ENCODE peak calls at places on chromosomes 7 and 10, in seven cellular contexts. J, P, Y, C, S, Q and V are unnamed samples.

GRCh38 chr10:4656576-4657194 is 169.3 kb upstream of the AKR1E2 start:
- DNase-seq in C (peak), P (peak), J (peak), S (no peak), Q (peak), Y (no peak), V (peak)

GRCh38 chr10:89047397-89047796 is 56.8 kb downstream of the FAS start:
- DNase-seq in S (no peak), C (no peak), Y (no peak), J (no peak), Q (no peak), P (no peak), V (no peak)

GRCh38 chr7:91826377-91826776 is 54.1 kb downstream of the MTERF1 start:
- DNase-seq in Q (peak), S (no peak), C (no peak), Y (no peak), P (no peak), J (no peak), V (no peak)

GRCh38 chr10:84659497-84660276 is 331.3 kb downstream of the CCSER2 start:
- DNase-seq in Y (no peak), C (no peak), Q (no peak), S (no peak), J (no peak), P (no peak), V (no peak)

GRCh38 chr7:118300177-118300576 is 75.7 kb downstream of the ANKRD7 start:
- DNase-seq in P (no peak), Q (no peak), Y (no peak), S (no peak), C (no peak), J (no peak), V (no peak)

GRCh38 chr7:12436126-12436525 is 32.5 kb upstream of the VWDE start:
- DNase-seq in P (no peak), J (no peak), Y (no peak), Q (no peak), S (no peak), C (no peak), V (no peak)

GRCh38 chr7:33701189-33701740 is 204.1 kb upstream of the BMPER start:
- DNase-seq in S (no peak), C (no peak), Y (no peak), Q (no peak), P (no peak), J (no peak), V (no peak)

GRCh38 chr7:121557034-121557892 is 161.2 kb upstream of the FAM3C start:
- DNase-seq in C (no peak), Y (no peak), J (no peak), Q (no peak), P (no peak), S (no peak), V (no peak)

GRCh38 chr7:135169141-135169935 is 1.2 kb downstream of the CYREN start:
- DNase-seq in S (no peak), C (peak), J (peak), Q (peak), Y (peak), P (peak), V (no peak)

GRCh38 chr10:53003094-53003493 is 230.5 kb upstream of the MBL2 start:
- DNase-seq in J (no peak), Y (no peak), P (no peak), C (no peak), S (no peak), Q (no peak), V (no peak)

GRCh38 chr10:21526952-21527633 is 1.6 kb upstream of the SKIDA1 start:
- DNase-seq in Q (no peak), J (peak), Y (no peak), C (peak), S (no peak), P (peak), V (peak)

GRCh38 chr10:98208925-98209324 is 59.1 kb downstream of the LOXL4 start:
- DNase-seq in J (no peak), C (no peak), P (no peak), Y (no peak), S (no peak), Q (no peak), V (no peak)

GRCh38 chr10:64271983-64272382 is 750.8 kb downstream of the REEP3 start:
- DNase-seq in J (peak), Y (no peak), S (no peak), P (no peak), C (no peak), Q (no peak), V (no peak)

GRCh38 chr7:123533929-123534382 is 439 bp downstream of the IQUB start:
- DNase-seq in P (no peak), C (no peak), J (no peak), Q (no peak), S (no peak), Y (no peak), V (no peak)
- TF ChIP-seq JUND in P (no peak), C (no peak), J (no peak), Q (no peak), S (no peak), Y (no peak), V (no peak)

GRCh38 chr7:81604075-81604807 is 165.6 kb downstream of the HGF start:
- DNase-seq in S (no peak), J (no peak), Q (no peak), P (peak), C (no peak), Y (no peak), V (no peak)
- TF ChIP-seq JUND in S (no peak), J (no peak), Q (no peak), P (no peak), C (no peak), Y (no peak), V (no peak)

GRCh38 chr10:130751106-130751840 is 560.2 kb downstream of the TCERG1L start:
- DNase-seq in S (no peak), J (no peak), P (no peak), Y (no peak), C (no peak), Q (no peak), V (no peak)

GRCh38 chr10:130751851-130752250 is 559.7 kb downstream of the TCERG1L start:
- DNase-seq in Q (no peak), S (no peak), J (no peak), C (no peak), P (no peak), Y (no peak), V (no peak)

GRCh38 chr10:130750441-130750840 is 561.1 kb downstream of the TCERG1L start:
- DNase-seq in P (no peak), Q (no peak), Y (no peak), S (no peak), C (no peak), J (no peak), V (no peak)

GRCh38 chr10:130748409-130749057 is 563.0 kb downstream of the TCERG1L start:
- DNase-seq in J (no peak), Q (no peak), S (no peak), C (peak), Y (no peak), P (no peak), V (no peak)

GRCh38 chr10:130749911-130750310 is 561.6 kb downstream of the TCERG1L start:
- DNase-seq in P (no peak), C (no peak), Q (no peak), S (no peak), Y (no peak), J (no peak), V (no peak)
- TF ChIP-seq JUND in P (no peak), C (no peak), Q (no peak), S (no peak), Y (no peak), J (no peak), V (no peak)

GRCh38 chr10:12833451-12833850 is 168.1 kb downstream of the CCDC3 start:
- DNase-seq in P (no peak), Y (no peak), J (no peak), Q (no peak), C (no peak), S (no peak), V (no peak)

GRCh38 chr10:12834721-12835120 is 166.8 kb downstream of the CCDC3 start:
- DNase-seq in P (no peak), C (no peak), Y (no peak), S (no peak), Q (no peak), J (no peak), V (no peak)

GRCh38 chr10:12834116-12834515 is 167.4 kb downstream of the CCDC3 start:
- DNase-seq in Y (no peak), J (no peak), P (no peak), C (no peak), Q (no peak), S (no peak), V (no peak)

GRCh38 chr10:12832096-12832495 is 169.4 kb downstream of the CCDC3 start:
- DNase-seq in Q (no peak), C (no peak), Y (no peak), P (no peak), S (no peak), J (no peak), V (no peak)

GRCh38 chr10:12835709-12836108 is 165.8 kb downstream of the CCDC3 start:
- DNase-seq in Y (no peak), S (no peak), J (no peak), Q (peak), P (no peak), C (no peak), V (no peak)
- TF ChIP-seq JUND in Y (no peak), S (no peak), J (no peak), Q (peak), P (no peak), C (peak), V (no peak)

DNA sequence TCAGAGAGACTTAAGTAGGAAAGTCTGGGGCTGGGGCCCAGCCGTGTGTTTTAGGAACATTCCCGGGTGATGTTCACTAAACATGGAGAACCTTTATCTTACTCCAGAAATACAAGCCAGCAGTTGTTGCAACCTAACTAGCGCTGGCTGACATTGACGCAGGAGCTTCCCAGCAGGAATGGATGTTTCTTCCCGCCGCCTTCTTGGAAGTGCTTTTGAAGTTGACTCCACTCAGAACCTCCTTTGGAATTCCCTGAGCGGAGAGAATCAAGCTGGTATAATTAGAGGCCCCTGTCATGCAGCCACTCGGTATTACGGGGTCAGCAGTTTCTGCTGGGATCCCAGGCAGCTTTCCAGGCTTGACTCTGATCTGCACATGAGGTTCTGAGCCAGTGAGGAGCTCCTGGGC is 61.6 kb downstream of the EEPD1 start:
- DNase-seq in S (no peak), Y (no peak), C (no peak), P (no peak), Q (no peak), J (no peak), V (no peak)
- TF ChIP-seq JUND in S (no peak), Y (no peak), C (no peak), P (no peak), Q (no peak), J (no peak), V (no peak)

DNA sequence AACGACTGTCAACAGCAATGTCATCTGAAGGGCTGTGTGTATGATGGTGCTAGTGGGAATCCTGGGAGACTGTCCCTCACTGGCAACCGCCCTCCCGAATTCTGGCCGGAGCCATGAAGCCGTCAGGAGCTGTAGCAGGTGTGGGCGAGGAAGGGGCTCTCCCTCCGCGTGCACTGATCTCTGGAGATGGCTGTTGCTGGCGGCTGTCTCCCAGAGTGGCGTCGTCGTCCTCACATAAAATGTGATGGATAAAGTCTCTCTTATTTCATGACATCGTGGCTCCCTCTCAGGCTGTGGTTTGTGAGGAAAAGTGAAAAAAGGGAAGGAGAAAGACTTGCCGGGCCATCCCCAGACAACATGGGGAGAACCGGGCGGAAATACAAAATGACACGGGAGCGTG is 216.5 kb downstream of the DNAJB6 start:
- DNase-seq in J (no peak), S (no peak), P (no peak), Q (no peak), C (no peak), Y (no peak), V (no peak)
- TF ChIP-seq JUND in J (no peak), S (no peak), P (no peak), Q (no peak), C (no peak), Y (no peak), V (no peak)

DNA sequence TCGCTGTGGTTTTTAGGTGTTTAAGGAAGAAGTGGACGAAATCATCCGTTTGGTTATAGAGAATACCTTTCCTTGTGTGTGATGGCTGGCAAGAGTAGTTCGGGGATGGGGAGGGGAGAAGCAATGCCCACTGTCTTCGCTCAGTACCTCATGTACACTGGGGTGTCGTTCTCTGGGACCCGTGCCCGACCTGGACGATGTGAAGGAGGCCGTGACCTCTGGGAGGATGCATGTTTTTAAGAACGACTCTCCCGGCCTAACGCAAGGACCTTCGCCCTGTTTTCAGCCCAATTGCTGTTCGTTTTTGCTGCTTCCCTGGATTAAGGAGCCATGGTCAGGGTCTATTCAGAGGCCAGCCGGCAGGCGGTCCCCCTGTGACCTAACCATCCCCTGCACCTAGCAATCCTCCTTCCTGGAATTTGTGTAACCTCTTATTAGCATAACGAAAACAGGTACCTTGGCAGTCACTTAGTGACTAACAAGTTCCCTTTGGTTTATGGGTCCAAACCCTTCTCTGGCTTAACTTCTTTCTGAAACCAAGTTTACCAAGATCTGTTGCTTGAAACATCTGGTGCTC is 1.3 kb downstream of the NFE2L3 start:
- DNase-seq in J (no peak), Y (no peak), P (no peak), S (no peak), C (no peak), Q (no peak), V (no peak)
- TF ChIP-seq JUND in J (no peak), Y (no peak), P (no peak), S (no peak), C (no peak), Q (no peak), V (no peak)